ENCODE peak calls at places on chromosome 10, in five cellular contexts. A, X, R, H and U are unnamed samples.

GRCh38 chr10:75034131-75034512 is 77.3 kb upstream of the SAMD8 start:
- DNase-seq in A (no peak), X (no peak), R (no peak), H (no peak), U (no peak)

GRCh38 chr10:44761076-44761475 is 150.1 kb upstream of the TMEM72 start:
- DNase-seq in A (no peak), X (no peak), R (no peak), H (no peak), U (no peak)

GRCh38 chr10:115118346-115118745 is 25.2 kb downstream of the ATRNL1 start:
- DNase-seq in A (no peak), X (no peak), R (no peak), H (no peak), U (no peak)

GRCh38 chr10:118501171-118501570 is 94.3 kb downstream of the PRLHR start:
- DNase-seq in A (no peak), X (no peak), R (no peak), H (no peak), U (no peak)

GRCh38 chr10:113047151-113047550 is 97.1 kb downstream of the TCF7L2 start:
- DNase-seq in A (no peak), X (no peak), R (no peak), H (no peak), U (no peak)

GRCh38 chr10:119533473-119533872 is 9.0 kb downstream of the RGS10 start:
- DNase-seq in A (no peak), X (no peak), R (no peak), H (no peak), U (no peak)

GRCh38 chr10:60664859-60665258 is 113.4 kb upstream of the CDK1 start:
- DNase-seq in A (no peak), X (peak), R (peak), H (no peak), U (no peak)

GRCh38 chr10:72691470-72692056 is 380 bp upstream of the MCU start:
- DNase-seq in A (no peak), X (no peak), R (peak), H (no peak), U (no peak)

GRCh38 chr10:126977216-126977615 is 72.0 kb downstream of the DOCK1 start:
- DNase-seq in A (no peak), X (no peak), R (no peak), H (no peak), U (no peak)

GRCh38 chr10:68595513-68595912 is 35.4 kb downstream of the TET1 start:
- DNase-seq in A (no peak), X (no peak), R (no peak), H (no peak), U (no peak)

GRCh38 chr10:126500866-126501265 is 112.6 kb upstream of the ADAM12 start:
- DNase-seq in A (no peak), X (peak), R (peak), H (no peak), U (no peak)

GRCh38 chr10:76285012-76285411 is 853.6 kb downstream of the LRMDA start:
- DNase-seq in A (no peak), X (peak), R (peak), H (peak), U (no peak)

GRCh38 chr10:6739530-6740174 is 159.6 kb upstream of the PRKCQ start:
- DNase-seq in A (no peak), X (no peak), R (no peak), H (no peak), U (no peak)

GRCh38 chr10:5888843-5889623 is 660 bp downstream of the ANKRD16 start:
- DNase-seq in A (peak), X (peak), R (no peak), H (peak), U (peak)

GRCh38 chr10:79184141-79184625 is 115.4 kb downstream of the ZMIZ1 start:
- DNase-seq in A (no peak), X (peak), R (peak), H (peak), U (peak)

GRCh38 chr10:106981461-106981850 is 183.1 kb downstream of the SORCS1 start:
- DNase-seq in A (no peak), X (no peak), R (no peak), H (no peak), U (no peak)

GRCh38 chr10:82041018-82041417 is 166.0 kb downstream of the NRG3 start:
- DNase-seq in A (no peak), X (no peak), R (no peak), H (no peak), U (no peak)

GRCh38 chr10:16182688-16183087 is 254.1 kb upstream of the PTER start:
- DNase-seq in A (peak), X (no peak), R (no peak), H (no peak), U (no peak)

GRCh38 chr10:97768322-97769315 is 3.2 kb downstream of the SFRP5 start:
- DNase-seq in A (no peak), X (no peak), R (no peak), H (no peak), U (no peak)

GRCh38 chr10:98261436-98262277 is 6.3 kb downstream of the LOXL4 start:
- DNase-seq in A (no peak), X (no peak), R (no peak), H (no peak), U (no peak)

GRCh38 chr10:99532687-99533495 is at the start of gene NKX2-3:
- DNase-seq in A (peak), X (peak), R (peak), H (peak), U (peak)

GRCh38 chr10:6068006-6068405 is 5.8 kb upstream of the IL2RA start:
- DNase-seq in A (no peak), X (no peak), R (no peak), H (no peak), U (no peak)

GRCh38 chr10:104680467-104681401 is 39.6 kb downstream of the SORCS3 start:
- DNase-seq in A (no peak), X (no peak), R (no peak), H (peak), U (no peak)

GRCh38 chr10:31697271-31698168 is 231.1 kb downstream of the ARHGAP12 start:
- DNase-seq in A (peak), X (peak), R (peak), H (no peak), U (peak)

GRCh38 chr10:14889318-14889717 is 10.7 kb downstream of the SUV39H2 start:
- DNase-seq in A (no peak), X (peak), R (no peak), H (peak), U (no peak)

GRCh38 chr10:58254644-58255043 is 13.1 kb downstream of the IPMK start:
- DNase-seq in A (no peak), X (no peak), R (no peak), H (no peak), U (no peak)

GRCh38 chr10:35339946-35340345 is 3.6 kb downstream of the CCNY start:
- DNase-seq in A (no peak), X (peak), R (peak), H (no peak), U (no peak)

GRCh38 chr10:104406715-104407517 is 53.3 kb downstream of the CFAP58 start:
- DNase-seq in A (no peak), X (peak), R (peak), H (peak), U (no peak)

GRCh38 chr10:44339218-44339617 is 45.7 kb downstream of the CXCL12 start:
- DNase-seq in A (no peak), X (no peak), R (peak), H (no peak), U (no peak)

GRCh38 chr10:77240042-77240619 is 397.5 kb downstream of the KCNMA1 start:
- DNase-seq in A (no peak), X (peak), R (peak), H (no peak), U (no peak)

GRCh38 chr10:42866115-42866995 is 83.8 kb downstream of the BMS1 start:
- DNase-seq in A (peak), X (peak), R (peak), H (peak), U (peak)

GRCh38 chr10:78065616-78066410 is 32.1 kb downstream of the RPS24 start:
- DNase-seq in A (no peak), X (no peak), R (no peak), H (no peak), U (no peak)

GRCh38 chr10:60549686-60550085 is 160.0 kb upstream of the ANK3 start:
- DNase-seq in A (no peak), X (peak), R (no peak), H (peak), U (no peak)

GRCh38 chr10:60258429-60258797 is 131.3 kb downstream of the ANK3 start:
- DNase-seq in A (no peak), X (no peak), R (no peak), H (no peak), U (no peak)

GRCh38 chr10:130714700-130715467 is 578.7 kb downstream of the GLRX3 start:
- DNase-seq in A (no peak), X (no peak), R (no peak), H (no peak), U (no peak)

GRCh38 chr10:29598861-29599311 is 35.9 kb downstream of the SVIL start:
- DNase-seq in A (no peak), X (peak), R (peak), H (no peak), U (no peak)

GRCh38 chr10:97542169-97543024 is 30.2 kb upstream of the ANKRD2 start:
- DNase-seq in A (peak), X (peak), R (peak), H (peak), U (peak)

GRCh38 chr10:17751781-17752445 is at the start of gene TMEM236:
- DNase-seq in A (no peak), X (no peak), R (no peak), H (no peak), U (no peak)
- H3K27ac ChIP-seq in A (no peak), X (no peak), R (no peak), H (no peak), U (no peak)

GRCh38 chr10:49309691-49310371 is 10.9 kb downstream of the C10orf71 start:
- DNase-seq in A (no peak), X (no peak), R (no peak), H (no peak), U (no peak)
- H3K4me3 ChIP-seq in A (no peak), X (no peak), R (no peak), H (no peak), U (no peak)

GRCh38 chr10:131935260-131935659 is 34.5 kb downstream of the PPP2R2D start:
- DNase-seq in A (no peak), X (no peak), R (no peak), H (no peak), U (no peak)

GRCh38 chr10:131936756-131937155 is 35.9 kb downstream of the PPP2R2D start:
- DNase-seq in A (no peak), X (no peak), R (no peak), H (no peak), U (no peak)

GRCh38 chr10:131933695-131934086 is 32.9 kb downstream of the PPP2R2D start:
- DNase-seq in A (no peak), X (no peak), R (no peak), H (no peak), U (no peak)

GRCh38 chr10:131933016-131933694 is 32.3 kb downstream of the PPP2R2D start:
- DNase-seq in A (no peak), X (no peak), R (no peak), H (no peak), U (no peak)

GRCh38 chr10:131934769-131935168 is 34.0 kb downstream of the PPP2R2D start:
- DNase-seq in A (no peak), X (no peak), R (no peak), H (no peak), U (no peak)
- H3K27ac ChIP-seq in A (no peak), X (no peak), R (no peak), H (no peak), U (no peak)

DNA sequence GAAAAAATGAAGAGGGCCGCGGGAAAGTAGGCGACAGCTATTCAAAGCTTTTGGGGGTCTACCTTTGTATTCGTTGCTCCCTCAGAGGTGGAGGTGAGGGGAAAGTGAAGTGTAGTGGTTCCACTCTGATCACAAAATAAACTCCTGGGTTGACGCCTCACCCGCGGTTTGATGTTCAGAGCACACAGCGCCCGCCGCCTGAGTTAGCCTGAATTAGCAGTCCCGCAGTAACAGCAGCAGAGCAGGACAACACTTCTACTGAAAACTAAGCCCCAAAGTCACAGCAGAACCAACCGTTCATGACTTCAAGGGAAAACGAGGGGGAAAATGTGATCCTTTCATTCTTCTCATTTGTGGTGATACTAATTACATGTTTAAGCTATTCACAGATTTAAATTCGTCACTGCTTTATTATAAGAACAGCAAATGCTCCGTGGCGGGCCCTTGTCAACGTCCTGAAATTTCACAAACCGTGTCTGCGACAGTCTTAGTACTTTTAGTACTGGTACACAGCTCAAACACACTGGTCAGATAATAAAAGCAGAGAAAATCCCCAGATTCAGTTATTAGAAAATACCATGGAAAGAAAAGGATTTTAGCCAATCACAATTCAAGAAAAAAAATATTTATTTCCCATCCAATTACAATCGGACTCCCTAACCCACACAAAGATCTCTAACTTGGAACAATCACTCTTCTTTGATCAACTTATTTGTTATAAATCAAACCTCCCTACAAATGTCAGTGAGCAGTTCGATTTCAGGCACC is 575 bp upstream of the JMJD1C start:
- DNase-seq in A (peak), X (peak), R (peak), H (peak), U (peak)
- H3K4me3 ChIP-seq in A (peak), X (peak), R (peak), H (peak), U (no peak)

GRCh38 chr10:1287493-1288480 is 231.6 kb downstream of the WDR37 start:
- DNase-seq in A (no peak), X (no peak), R (no peak), H (no peak), U (no peak)
- H3K27ac ChIP-seq in A (no peak), X (no peak), R (no peak), H (no peak), U (no peak)

GRCh38 chr10:93815304-93816091 is 57.8 kb downstream of the LGI1 start:
- DNase-seq in A (no peak), X (no peak), R (no peak), H (no peak), U (no peak)

GRCh38 chr10:93816123-93816747 is 58.5 kb downstream of the LGI1 start:
- DNase-seq in A (peak), X (peak), R (peak), H (peak), U (peak)

GRCh38 chr10:93819520-93819919 is 61.8 kb downstream of the LGI1 start:
- DNase-seq in A (no peak), X (no peak), R (no peak), H (no peak), U (no peak)

GRCh38 chr10:93820434-93820833 is 62.7 kb downstream of the LGI1 start:
- DNase-seq in A (no peak), X (no peak), R (no peak), H (no peak), U (no peak)

GRCh38 chr10:93818086-93818485 is 60.4 kb downstream of the LGI1 start:
- DNase-seq in A (no peak), X (no peak), R (no peak), H (no peak), U (no peak)
- H3K4me3 ChIP-seq in A (no peak), X (no peak), R (no peak), H (no peak), U (no peak)